ENCODE peak calls at places on chromosomes 16 and 17, in seven cellular contexts. E is dorsolateral prefrontal cortex; P is Caco-2; M is H1; Z is lower lobe of right lung; W is left ventricle myocardium inferior; N is CD8-positive, alpha-beta T cell. X is an unnamed sample.
A peak's percentile ranks its signal among the peaks of the same experiment; 100 is the strongest.

GRCh38 chr16:55370762-55371482 is 46.9 kb downstream of the IRX6 start:
- DNase-seq in E (peak; percentile 72), N (no peak), W (peak; percentile 75), M (peak; percentile 27), Z (peak; percentile 75), P (peak; percentile 73), X (peak; percentile 69)

GRCh38 chr16:24748242-24748641 is 18.8 kb downstream of the TNRC6A start:
- DNase-seq in P (no peak), N (no peak), Z (no peak), W (no peak), M (no peak), E (no peak), X (peak; percentile 43)

GRCh38 chr17:8577868-8578267 is 52.7 kb downstream of the MYH10 start:
- DNase-seq in P (no peak), M (no peak), W (no peak), N (no peak), Z (no peak), E (no peak), X (no peak)

GRCh38 chr16:30076276-30076791 is 540 bp downstream of the PPP4C start:
- DNase-seq in P (no peak), M (no peak), E (no peak), N (no peak), Z (peak; percentile 58), W (no peak), X (peak; percentile 32)

GRCh38 chr16:57694556-57695377 is at the start of gene DRC7:
- DNase-seq in N (no peak), W (no peak), Z (no peak), E (peak; percentile 18), P (peak; percentile 82), M (peak; percentile 19), X (peak; percentile 34)

GRCh38 chr17:78132086-78132676 is 1.6 kb downstream of the TMC8 start:
- DNase-seq in N (peak; percentile 71), W (no peak), M (no peak), P (no peak), Z (peak; percentile 82), E (no peak), X (peak; percentile 65)

GRCh38 chr17:9880582-9880999 is 24.5 kb downstream of the RCVRN start:
- DNase-seq in Z (no peak), W (no peak), N (no peak), M (no peak), E (no peak), P (no peak), X (no peak)

GRCh38 chr17:74798239-74798707 is 22.1 kb upstream of the NAT9 start:
- DNase-seq in E (no peak), W (no peak), N (no peak), M (no peak), P (no peak), Z (no peak), X (no peak)

GRCh38 chr16:83561876-83562275 is 245.9 kb upstream of the HSBP1 start:
- DNase-seq in M (no peak), N (no peak), W (no peak), Z (no peak), P (peak; percentile 47), E (no peak), X (no peak)

GRCh38 chr16:35150805-35151312 is 1691.4 kb downstream of the TP53TG3F start:
- DNase-seq in Z (no peak), E (no peak), N (no peak), M (no peak), P (no peak), W (no peak), X (no peak)

GRCh38 chr17:3512512-3513171 is 36.8 kb downstream of the ASPA start:
- DNase-seq in N (no peak), W (peak; percentile 84), E (peak; percentile 19), P (no peak), M (no peak), Z (no peak), X (peak; percentile 39)

GRCh38 chr16:20415541-20415940 is 6.2 kb downstream of the ACSM5 start:
- DNase-seq in Z (no peak), M (no peak), E (no peak), W (no peak), P (no peak), N (no peak), X (no peak)

GRCh38 chr17:82751571-82752370 is at the start of gene TBCD:
- DNase-seq in E (peak; percentile 81), N (peak; percentile 74), W (peak; percentile 88), M (peak; percentile 38), Z (peak; percentile 91), P (peak; percentile 89), X (peak; percentile 90)

GRCh38 chr17:80761421-80761871 is 216.8 kb downstream of the RPTOR start:
- DNase-seq in M (no peak), P (no peak), Z (no peak), E (no peak), N (peak; percentile 52), W (no peak), X (no peak)

GRCh38 chr17:64020068-64020766 is at the start of gene ICAM2:
- DNase-seq in W (peak; percentile 61), Z (peak; percentile 81), N (peak; percentile 85), M (no peak), E (no peak), P (no peak), X (peak; percentile 50)

GRCh38 chr16:20073203-20074088 is at the start of gene GPR139:
- DNase-seq in M (no peak), W (no peak), P (no peak), E (no peak), Z (no peak), N (no peak), X (no peak)

GRCh38 chr17:13601776-13602551 is at the start of gene HS3ST3A1:
- DNase-seq in W (peak; percentile 33), P (no peak), E (no peak), N (no peak), M (peak; percentile 73), Z (peak; percentile 50), X (no peak)

GRCh38 chr17:83154311-83155127 is 75.1 kb downstream of the METRNL start:
- DNase-seq in P (no peak), M (no peak), E (no peak), W (no peak), Z (no peak), N (no peak), X (no peak)

GRCh38 chr17:57783338-57783742 is 38.2 kb upstream of the CCDC182 start:
- DNase-seq in E (peak; percentile 55), N (peak; percentile 61), M (peak; percentile 70), Z (peak; percentile 81), W (peak; percentile 70), P (peak; percentile 85), X (peak; percentile 67)

GRCh38 chr17:56613131-56613530 is 19.6 kb downstream of the NOG start:
- DNase-seq in E (no peak), W (no peak), P (no peak), N (no peak), M (no peak), Z (no peak), X (no peak)

GRCh38 chr16:58249388-58249779 is 45.4 kb downstream of the PRSS54 start:
- DNase-seq in M (no peak), E (no peak), Z (no peak), P (no peak), N (no peak), W (no peak), X (no peak)

GRCh38 chr17:11176549-11176948 is 64.5 kb upstream of the SHISA6 start:
- DNase-seq in N (no peak), Z (no peak), W (no peak), P (no peak), M (no peak), E (no peak), X (no peak)

GRCh38 chr17:40450175-40450574 is 6.9 kb downstream of the IGFBP4 start:
- DNase-seq in N (peak; percentile 19), P (peak; percentile 74), M (peak; percentile 49), W (no peak), Z (no peak), E (no peak), X (peak; percentile 46)

GRCh38 chr17:46194393-46195216 is 1.4 kb upstream of the KANSL1 start:
- DNase-seq in N (peak; percentile 33), M (no peak), Z (no peak), W (no peak), P (peak; percentile 40), E (no peak), X (no peak)

DNA sequence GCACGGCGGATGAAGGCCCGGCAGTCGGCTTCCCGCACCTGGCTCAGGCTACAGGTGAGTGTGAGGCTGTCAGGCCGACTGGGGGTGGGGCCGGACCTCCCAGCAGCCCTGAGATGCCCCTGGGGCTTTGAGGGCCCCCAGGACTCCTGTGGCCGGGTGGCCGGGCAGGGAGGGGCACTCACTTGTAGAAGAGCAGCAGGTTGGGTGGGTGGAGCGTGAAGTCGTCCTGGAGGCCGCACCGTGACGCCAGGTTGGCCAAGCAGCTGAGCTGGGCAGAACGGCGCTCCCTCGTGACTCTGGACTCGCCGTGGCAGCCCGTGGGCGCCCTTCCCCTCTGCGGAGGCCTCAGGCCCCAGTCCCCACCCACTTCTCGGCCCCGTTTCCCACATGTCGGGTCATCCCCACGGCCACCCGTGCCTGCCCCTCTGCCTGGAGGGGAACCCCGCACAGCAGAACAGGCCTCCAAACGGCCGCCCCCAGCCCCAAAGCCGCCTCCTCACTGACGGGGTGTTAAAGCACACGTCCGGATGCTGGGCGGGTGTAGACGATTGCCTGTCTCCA is 12.9 kb downstream of the RPUSD1 start:
- DNase-seq in E (no peak), P (no peak), N (no peak), Z (no peak), M (no peak), W (no peak), X (no peak)
- H3K27me3 ChIP-seq in E (no peaks in the 10 kb centered on the region), P (no peaks in the 10 kb centered on the region), N (no peaks in the 10 kb centered on the region), Z (peaks cover 37% of the 10 kb centered on the region), M (peaks cover 1% of the 10 kb centered on the region), W (peaks cover 65% of the 10 kb centered on the region), X (no peaks in the 10 kb centered on the region)

GRCh38 chr16:85460983-85461813 is 151.9 kb upstream of the GSE1 start:
- DNase-seq in Z (no peak), M (no peak), P (peak; percentile 31), N (no peak), E (no peak), W (no peak), X (peak; percentile 80)

GRCh38 chr16:85461814-85462404 is 151.2 kb upstream of the GSE1 start:
- DNase-seq in M (no peak), P (no peak), Z (peak; percentile 75), N (no peak), W (no peak), E (peak; percentile 35), X (peak; percentile 90)

GRCh38 chr16:85458952-85459351 is 154.2 kb upstream of the GSE1 start:
- DNase-seq in E (no peak), W (no peak), N (no peak), M (no peak), P (no peak), Z (no peak), X (peak; percentile 94)

GRCh38 chr16:85459529-85460251 is 153.4 kb upstream of the GSE1 start:
- DNase-seq in E (no peak), W (peak; percentile 39), N (no peak), Z (no peak), M (no peak), P (no peak), X (peak; percentile 71)

GRCh38 chr16:85460252-85460982 is 152.7 kb upstream of the GSE1 start:
- DNase-seq in E (no peak), P (no peak), N (no peak), M (no peak), W (no peak), Z (no peak), X (peak; percentile 91)
- H3K27me3 ChIP-seq in E (no peaks in the 10 kb centered on the region), P (no peaks in the 10 kb centered on the region), N (no peaks in the 10 kb centered on the region), M (peaks cover 46% of the 10 kb centered on the region), W (peaks cover 25% of the 10 kb centered on the region), Z (peaks cover 21% of the 10 kb centered on the region), X (no peaks in the 10 kb centered on the region)

GRCh38 chr17:71412803-71413202 is 708.0 kb upstream of the SOX9 start:
- DNase-seq in M (no peak), P (no peak), N (no peak), Z (no peak), W (no peak), E (no peak), X (no peak)
- H3K27me3 ChIP-seq in M (no peaks in the 10 kb centered on the region), P (no peaks in the 10 kb centered on the region), N (no peaks in the 10 kb centered on the region), Z (no peaks in the 10 kb centered on the region), W (no peaks in the 10 kb centered on the region), E (no peaks in the 10 kb centered on the region), X (no peaks in the 10 kb centered on the region)

GRCh38 chr16:88523381-88524159 is 46.6 kb upstream of the ZC3H18 start:
- DNase-seq in M (no peak), E (no peak), N (no peak), Z (no peak), W (no peak), P (no peak), X (no peak)
- H3K27me3 ChIP-seq in M (no peaks in the 10 kb centered on the region), E (no peaks in the 10 kb centered on the region), N (no peaks in the 10 kb centered on the region), Z (peaks cover 7% of the 10 kb centered on the region), W (no peaks in the 10 kb centered on the region), P (no peaks in the 10 kb centered on the region), X (no peaks in the 10 kb centered on the region)

X was measured in thyroid gland.